ENCODE peak calls at places on chromosome 20, in six cellular contexts. One of them, this sample, is unnamed.

GRCh38 chr20:18692453-18692852 is 104.6 kb downstream of the DTD1 start:
- DNase-seq in stromal cell of bone marrow: no peak
- DNase-seq in KBM-7: no peak
- DNase-seq in stomach: no peak
- DNase-seq in CD8-positive, alpha-beta T cell: no peak
- DNase-seq in foreskin fibroblast: peak; percentile 13
- DNase-seq in this sample: no peak

GRCh38 chr20:39853664-39854063 is 835.4 kb downstream of the MAFB start:
- DNase-seq in stromal cell of bone marrow: peak; percentile 59
- DNase-seq in KBM-7: no peak
- DNase-seq in stomach: no peak
- DNase-seq in CD8-positive, alpha-beta T cell: no peak
- DNase-seq in foreskin fibroblast: peak; percentile 94
- DNase-seq in this sample: no peak

GRCh38 chr20:36785308-36785707 is 11.7 kb upstream of the DSN1 start:
- DNase-seq in stromal cell of bone marrow: no peak
- DNase-seq in KBM-7: no peak
- DNase-seq in stomach: no peak
- DNase-seq in CD8-positive, alpha-beta T cell: no peak
- DNase-seq in foreskin fibroblast: no peak
- DNase-seq in this sample: no peak

GRCh38 chr20:41047975-41048305 is 19.3 kb downstream of the TOP1 start:
- DNase-seq in stromal cell of bone marrow: peak; percentile 31
- DNase-seq in KBM-7: peak; percentile 25
- DNase-seq in stomach: no peak
- DNase-seq in CD8-positive, alpha-beta T cell: no peak
- DNase-seq in foreskin fibroblast: no peak
- DNase-seq in this sample: no peak

GRCh38 chr20:13723015-13723414 is 61.7 kb downstream of the ESF1 start:
- DNase-seq in stromal cell of bone marrow: no peak
- DNase-seq in KBM-7: no peak
- DNase-seq in stomach: no peak
- DNase-seq in CD8-positive, alpha-beta T cell: no peak
- DNase-seq in foreskin fibroblast: peak; percentile 28
- DNase-seq in this sample: no peak

GRCh38 chr20:47576516-47577033 is 74.9 kb downstream of the NCOA3 start:
- DNase-seq in stromal cell of bone marrow: peak; percentile 79
- DNase-seq in KBM-7: peak; percentile 60
- DNase-seq in stomach: peak; percentile 55
- DNase-seq in CD8-positive, alpha-beta T cell: no peak
- DNase-seq in foreskin fibroblast: peak; percentile 92
- DNase-seq in this sample: peak; percentile 41

GRCh38 chr20:53003420-53003819 is 31.3 kb downstream of the TSHZ2 start:
- DNase-seq in stromal cell of bone marrow: peak; percentile 32
- DNase-seq in KBM-7: no peak
- DNase-seq in stomach: no peak
- DNase-seq in CD8-positive, alpha-beta T cell: no peak
- DNase-seq in foreskin fibroblast: no peak
- DNase-seq in this sample: no peak

GRCh38 chr20:37969949-37970855 is 63.1 kb downstream of the TTI1 start:
- DNase-seq in stromal cell of bone marrow: no peak
- DNase-seq in KBM-7: no peak
- DNase-seq in stomach: no peak
- DNase-seq in CD8-positive, alpha-beta T cell: no peak
- DNase-seq in foreskin fibroblast: no peak
- DNase-seq in this sample: no peak

GRCh38 chr20:53660078-53660909 is 66.7 kb upstream of the ZNF217 start:
- DNase-seq in stromal cell of bone marrow: no peak
- DNase-seq in KBM-7: no peak
- DNase-seq in stomach: no peak
- DNase-seq in CD8-positive, alpha-beta T cell: peak; percentile 68
- DNase-seq in foreskin fibroblast: peak; percentile 52
- DNase-seq in this sample: no peak

GRCh38 chr20:478949-479429 is 16.7 kb upstream of the TBC1D20 start:
- DNase-seq in stromal cell of bone marrow: no peak
- DNase-seq in KBM-7: peak; percentile 88
- DNase-seq in stomach: no peak
- DNase-seq in CD8-positive, alpha-beta T cell: no peak
- DNase-seq in foreskin fibroblast: peak; percentile 78
- DNase-seq in this sample: no peak

GRCh38 chr20:14235355-14235754 is 102.1 kb downstream of the FLRT3 start:
- DNase-seq in stromal cell of bone marrow: peak; percentile 13
- DNase-seq in KBM-7: no peak
- DNase-seq in stomach: no peak
- DNase-seq in CD8-positive, alpha-beta T cell: no peak
- DNase-seq in foreskin fibroblast: peak; percentile 75
- DNase-seq in this sample: no peak

This sample was measured in pancreas.